ENCODE peak calls at places on chromosomes 7 and 10, in ten cellular contexts. U is T-helper 2 cell, T is T-helper 1 cell, Q is NCI-H345, R is PC-9, K is mucosa of gallbladder, F is GM10248, O is H9, G is GM12891, Y is Calu3. B is an unnamed sample.

GRCh38 chr7:89605362-89605761 is 548.9 kb upstream of the STEAP1 start:
- DNase-seq in Q (no peak), F (no peak), O (peak), K (no peak), G (no peak), R (no peak), Y (no peak), U (no peak), T (no peak), B (no peak)

GRCh38 chr10:103661198-103661950 is 167.9 kb downstream of the NEURL1 start:
- DNase-seq in T (peak), F (peak), O (peak), Q (no peak), U (peak), K (peak), Y (peak), R (peak), G (no peak), B (peak)

GRCh38 chr7:23709081-23709746 is 805 bp upstream of the STK31 start:
- DNase-seq in Q (no peak), F (no peak), Y (no peak), U (no peak), O (no peak), T (no peak), R (no peak), K (no peak), G (no peak), B (no peak)

GRCh38 chr10:35728341-35728740 is 86.2 kb upstream of the FZD8 start:
- DNase-seq in K (no peak), G (no peak), Y (no peak), T (no peak), R (no peak), F (no peak), U (no peak), O (no peak), Q (no peak), B (no peak)

GRCh38 chr10:66964946-66965345 is 39.1 kb downstream of the LRRTM3 start:
- DNase-seq in U (no peak), R (no peak), O (no peak), G (no peak), K (no peak), Q (no peak), Y (no peak), T (no peak), F (no peak), B (no peak)

GRCh38 chr10:8254350-8254749 is 199.9 kb downstream of the GATA3 start:
- DNase-seq in F (no peak), Y (no peak), U (no peak), Q (no peak), R (no peak), O (no peak), K (no peak), G (no peak), T (no peak), B (no peak)

GRCh38 chr7:2116086-2116810 is 116.5 kb downstream of the MAD1L1 start:
- DNase-seq in O (no peak), Y (no peak), F (no peak), R (peak), Q (peak), T (no peak), G (no peak), K (peak), U (no peak), B (peak)

GRCh38 chr10:99964791-99965190 is 45.0 kb downstream of the DNMBP start:
- DNase-seq in O (no peak), R (no peak), F (no peak), T (no peak), K (no peak), U (no peak), Y (no peak), G (no peak), Q (no peak), B (no peak)

GRCh38 chr7:144596953-144597352 is 193.5 kb upstream of the NOBOX start:
- DNase-seq in Q (no peak), R (no peak), Y (no peak), F (no peak), T (no peak), O (no peak), K (no peak), U (no peak), G (no peak), B (no peak)

GRCh38 chr10:29243750-29244149 is 45.1 kb upstream of the LYZL1 start:
- DNase-seq in Y (peak), T (no peak), G (no peak), O (peak), Q (no peak), U (no peak), R (no peak), K (no peak), F (no peak), B (no peak)

GRCh38 chr7:42104231-42104630 is 132.8 kb downstream of the GLI3 start:
- DNase-seq in R (no peak), F (no peak), K (no peak), T (no peak), U (no peak), Q (no peak), Y (no peak), G (no peak), O (no peak), B (no peak)

GRCh38 chr10:129550658-129551057 is 83.6 kb downstream of the MGMT start:
- DNase-seq in Q (no peak), G (no peak), U (no peak), F (no peak), R (no peak), Y (no peak), T (no peak), O (no peak), K (no peak), B (no peak)

GRCh38 chr7:120833551-120833950 is 24.4 kb downstream of the TSPAN12 start:
- DNase-seq in T (no peak), Q (peak), U (no peak), G (no peak), Y (no peak), R (no peak), O (no peak), F (no peak), K (no peak), B (no peak)

GRCh38 chr7:1393421-1393820 is 65.8 kb downstream of the MICALL2 start:
- DNase-seq in K (no peak), Q (no peak), T (no peak), R (no peak), G (no peak), O (no peak), F (no peak), Y (no peak), U (no peak), B (no peak)

GRCh38 chr7:45199506-45199905 is 41.9 kb downstream of the RAMP3 start:
- DNase-seq in Y (no peak), R (no peak), F (no peak), T (no peak), K (no peak), O (no peak), G (no peak), Q (no peak), U (no peak), B (no peak)

GRCh38 chr7:151126500-151127137 is 40.3 kb downstream of the AGAP3 start:
- DNase-seq in G (no peak), F (no peak), Y (no peak), U (no peak), K (peak), O (no peak), Q (no peak), T (no peak), R (no peak), B (no peak)

GRCh38 chr7:7884855-7885254 is 83.7 kb upstream of the GLCCI1 start:
- DNase-seq in R (no peak), Q (no peak), F (no peak), K (no peak), O (no peak), G (no peak), Y (no peak), U (no peak), T (no peak), B (no peak)

GRCh38 chr10:32112055-32112454 is 55.8 kb upstream of the KIF5B start:
- DNase-seq in Y (peak), K (no peak), G (no peak), Q (no peak), T (no peak), U (no peak), F (no peak), R (peak), O (no peak), B (no peak)

GRCh38 chr10:96448021-96448457 is 65.7 kb downstream of the TLL2 start:
- DNase-seq in U (no peak), R (no peak), T (no peak), F (peak), Q (no peak), G (peak), Y (no peak), O (no peak), K (no peak), B (no peak)

GRCh38 chr10:103696411-103697145 is 158.8 kb downstream of the SH3PXD2A start:
- DNase-seq in K (peak), G (peak), T (peak), Y (peak), Q (no peak), R (peak), F (peak), O (peak), U (peak), B (no peak)

GRCh38 chr10:59856104-59856503 is 50.3 kb downstream of the CCDC6 start:
- DNase-seq in Q (no peak), T (no peak), U (no peak), O (no peak), Y (no peak), F (no peak), R (no peak), K (no peak), G (no peak), B (no peak)

GRCh38 chr7:103630318-103630717 is 184.3 kb upstream of the SLC26A5 start:
- DNase-seq in K (no peak), Y (peak), O (no peak), F (no peak), G (no peak), T (no peak), R (peak), U (no peak), Q (no peak), B (no peak)

GRCh38 chr10:31075434-31075833 is 43.8 kb upstream of the ZNF438 start:
- DNase-seq in K (no peak), G (no peak), Y (peak), F (no peak), U (no peak), O (no peak), Q (no peak), R (peak), T (no peak), B (no peak)

GRCh38 chr10:33125522-33125921 is 167.5 kb upstream of the ITGB1 start:
- DNase-seq in F (no peak), R (no peak), K (no peak), O (no peak), Y (no peak), Q (no peak), T (no peak), G (no peak), U (no peak), B (no peak)

GRCh38 chr10:77723376-77723775 is 85.8 kb upstream of the KCNMA1 start:
- DNase-seq in K (no peak), Q (no peak), O (no peak), F (no peak), U (no peak), Y (no peak), R (no peak), G (no peak), T (no peak), B (no peak)

B was measured in prostate gland.